ENCODE peak calls at places on chromosomes 6 and 20, in ten cellular contexts. One of them, this sample, is unnamed.

GRCh38 chr6:133184798-133185380 is 56.3 kb upstream of the EYA4 start:
- DNase-seq in MM.1S: peak
- DNase-seq in small intestine: no peak
- DNase-seq in effector memory CD4-positive, alpha-beta T cell: no peak
- DNase-seq in heart right ventricle: no peak
- DNase-seq in mammary epithelial cell: no peak
- DNase-seq in PC-9: no peak
- DNase-seq in mesendoderm: no peak
- DNase-seq in heart left ventricle: no peak
- DNase-seq in mesenchymal stem cell: peak
- DNase-seq in this sample: no peak

GRCh38 chr20:1185781-1186334 is 1.1 kb upstream of the TMEM74B start:
- DNase-seq in mesendoderm: peak
- DNase-seq in mammary epithelial cell: peak
- DNase-seq in mesenchymal stem cell: peak
- DNase-seq in heart right ventricle: peak
- DNase-seq in effector memory CD4-positive, alpha-beta T cell: no peak
- DNase-seq in MM.1S: peak
- DNase-seq in PC-9: no peak
- DNase-seq in heart left ventricle: peak
- DNase-seq in small intestine: peak
- DNase-seq in this sample: peak

GRCh38 chr6:48553449-48553848 is 442.5 kb upstream of the PTCHD4 start:
- DNase-seq in MM.1S: no peak
- DNase-seq in heart right ventricle: no peak
- DNase-seq in effector memory CD4-positive, alpha-beta T cell: no peak
- DNase-seq in PC-9: no peak
- DNase-seq in small intestine: no peak
- DNase-seq in mesenchymal stem cell: no peak
- DNase-seq in heart left ventricle: no peak
- DNase-seq in mesendoderm: no peak
- DNase-seq in mammary epithelial cell: no peak
- DNase-seq in this sample: no peak

GRCh38 chr6:99933129-99933528 is 60.9 kb downstream of the MCHR2 start:
- DNase-seq in heart right ventricle: no peak
- DNase-seq in MM.1S: no peak
- DNase-seq in mesenchymal stem cell: peak
- DNase-seq in small intestine: no peak
- DNase-seq in heart left ventricle: no peak
- DNase-seq in mesendoderm: no peak
- DNase-seq in effector memory CD4-positive, alpha-beta T cell: no peak
- DNase-seq in mammary epithelial cell: peak
- DNase-seq in PC-9: no peak
- DNase-seq in this sample: no peak

GRCh38 chr20:62427172-62428007 is at the start of gene RBBP8NL:
- DNase-seq in heart left ventricle: no peak
- DNase-seq in mammary epithelial cell: peak
- DNase-seq in mesendoderm: peak
- DNase-seq in effector memory CD4-positive, alpha-beta T cell: no peak
- DNase-seq in mesenchymal stem cell: no peak
- DNase-seq in PC-9: peak
- DNase-seq in heart right ventricle: no peak
- DNase-seq in MM.1S: no peak
- DNase-seq in small intestine: peak
- DNase-seq in this sample: no peak

GRCh38 chr6:7761047-7761446 is 35.1 kb downstream of the BMP6 start:
- DNase-seq in mesenchymal stem cell: peak
- DNase-seq in mesendoderm: no peak
- DNase-seq in PC-9: peak
- DNase-seq in heart right ventricle: no peak
- DNase-seq in effector memory CD4-positive, alpha-beta T cell: no peak
- DNase-seq in MM.1S: no peak
- DNase-seq in small intestine: no peak
- DNase-seq in heart left ventricle: no peak
- DNase-seq in mammary epithelial cell: peak
- DNase-seq in this sample: no peak

GRCh38 chr20:44522841-44523240 is 971 bp upstream of the SERINC3 start:
- DNase-seq in heart right ventricle: no peak
- DNase-seq in PC-9: no peak
- DNase-seq in MM.1S: no peak
- DNase-seq in mesendoderm: peak
- DNase-seq in effector memory CD4-positive, alpha-beta T cell: no peak
- DNase-seq in heart left ventricle: no peak
- DNase-seq in mesenchymal stem cell: no peak
- DNase-seq in mammary epithelial cell: no peak
- DNase-seq in small intestine: no peak
- DNase-seq in this sample: no peak

GRCh38 chr6:142500265-142500786 is 198.5 kb downstream of the ADGRG6 start:
- DNase-seq in heart right ventricle: no peak
- DNase-seq in heart left ventricle: no peak
- DNase-seq in effector memory CD4-positive, alpha-beta T cell: no peak
- DNase-seq in mammary epithelial cell: no peak
- DNase-seq in small intestine: no peak
- DNase-seq in mesendoderm: no peak
- DNase-seq in mesenchymal stem cell: no peak
- DNase-seq in MM.1S: no peak
- DNase-seq in PC-9: no peak
- DNase-seq in this sample: no peak

GRCh38 chr6:1388081-1388926 is 1.1 kb upstream of the FOXF2 start:
- DNase-seq in mesenchymal stem cell: no peak
- DNase-seq in small intestine: no peak
- DNase-seq in heart right ventricle: no peak
- DNase-seq in MM.1S: no peak
- DNase-seq in PC-9: no peak
- DNase-seq in heart left ventricle: no peak
- DNase-seq in effector memory CD4-positive, alpha-beta T cell: no peak
- DNase-seq in mesendoderm: no peak
- DNase-seq in mammary epithelial cell: no peak
- DNase-seq in this sample: no peak

GRCh38 chr20:12040261-12040660 is 122.6 kb downstream of the BTBD3 start:
- DNase-seq in mammary epithelial cell: no peak
- DNase-seq in MM.1S: no peak
- DNase-seq in small intestine: no peak
- DNase-seq in mesenchymal stem cell: no peak
- DNase-seq in heart left ventricle: no peak
- DNase-seq in effector memory CD4-positive, alpha-beta T cell: no peak
- DNase-seq in PC-9: no peak
- DNase-seq in heart right ventricle: no peak
- DNase-seq in mesendoderm: no peak
- DNase-seq in this sample: no peak

GRCh38 chr6:87756858-87757257 is 54.8 kb upstream of the AKIRIN2 start:
- DNase-seq in heart left ventricle: no peak
- DNase-seq in PC-9: peak
- DNase-seq in heart right ventricle: no peak
- DNase-seq in mesendoderm: peak
- DNase-seq in mesenchymal stem cell: peak
- DNase-seq in MM.1S: peak
- DNase-seq in effector memory CD4-positive, alpha-beta T cell: no peak
- DNase-seq in small intestine: peak
- DNase-seq in mammary epithelial cell: peak
- DNase-seq in this sample: no peak

GRCh38 chr20:17226410-17227198 is at the start of gene PCSK2:
- DNase-seq in effector memory CD4-positive, alpha-beta T cell: no peak
- DNase-seq in mammary epithelial cell: peak
- DNase-seq in mesendoderm: peak
- DNase-seq in mesenchymal stem cell: peak
- DNase-seq in heart right ventricle: peak
- DNase-seq in small intestine: peak
- DNase-seq in heart left ventricle: peak
- DNase-seq in PC-9: no peak
- DNase-seq in MM.1S: no peak
- DNase-seq in this sample: peak

GRCh38 chr6:56637640-56638039 is 5.0 kb downstream of the DST start:
- DNase-seq in heart right ventricle: no peak
- DNase-seq in effector memory CD4-positive, alpha-beta T cell: no peak
- DNase-seq in heart left ventricle: no peak
- DNase-seq in MM.1S: peak
- DNase-seq in mesendoderm: peak
- DNase-seq in mesenchymal stem cell: peak
- DNase-seq in small intestine: peak
- DNase-seq in mammary epithelial cell: peak
- DNase-seq in PC-9: peak
- DNase-seq in this sample: no peak

GRCh38 chr6:154690857-154691256 is 42.4 kb upstream of the SCAF8 start:
- DNase-seq in effector memory CD4-positive, alpha-beta T cell: no peak
- DNase-seq in small intestine: peak
- DNase-seq in mesenchymal stem cell: no peak
- DNase-seq in mesendoderm: no peak
- DNase-seq in MM.1S: no peak
- DNase-seq in mammary epithelial cell: no peak
- DNase-seq in heart left ventricle: no peak
- DNase-seq in heart right ventricle: no peak
- DNase-seq in PC-9: no peak
- DNase-seq in this sample: no peak

GRCh38 chr20:5845686-5846651 is 95.8 kb downstream of the SHLD1 start:
- DNase-seq in mesenchymal stem cell: peak
- DNase-seq in mammary epithelial cell: no peak
- DNase-seq in MM.1S: peak
- DNase-seq in effector memory CD4-positive, alpha-beta T cell: peak
- DNase-seq in PC-9: no peak
- DNase-seq in heart right ventricle: no peak
- DNase-seq in small intestine: peak
- DNase-seq in heart left ventricle: no peak
- DNase-seq in mesendoderm: peak
- DNase-seq in this sample: no peak

DNA sequence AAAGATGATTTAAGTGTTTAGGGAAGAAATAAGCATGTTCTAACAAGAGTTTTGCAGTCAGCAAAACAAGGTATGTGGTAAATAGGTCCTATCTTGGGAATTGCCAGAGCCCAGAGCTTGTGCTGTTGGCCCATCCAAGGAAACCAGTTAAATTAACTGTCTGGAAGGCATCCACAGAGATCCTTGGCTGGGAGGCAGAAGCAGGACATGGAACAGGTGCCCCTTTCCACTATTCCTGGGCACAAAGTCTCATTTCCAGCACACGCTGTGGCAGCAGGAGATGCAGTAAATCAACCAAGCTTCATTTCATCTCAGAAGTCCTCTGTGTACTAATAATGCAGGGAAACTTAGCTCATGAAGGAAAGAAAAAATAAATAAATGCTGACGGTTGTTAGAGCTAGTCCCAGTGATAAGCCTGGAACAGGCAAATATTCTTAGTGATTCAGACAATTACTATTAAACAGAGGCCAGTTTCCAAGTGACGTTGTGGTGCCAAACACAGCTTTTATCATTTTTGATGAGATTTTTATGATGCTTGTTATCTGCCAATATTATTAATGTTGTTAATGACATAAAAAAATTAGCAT is 39.8 kb upstream of the SNAP25 start:
- DNase-seq in mesenchymal stem cell: no peak
- DNase-seq in heart right ventricle: no peak
- DNase-seq in effector memory CD4-positive, alpha-beta T cell: no peak
- DNase-seq in MM.1S: no peak
- DNase-seq in small intestine: peak
- DNase-seq in mammary epithelial cell: no peak
- DNase-seq in mesendoderm: no peak
- DNase-seq in PC-9: no peak
- DNase-seq in heart left ventricle: no peak
- DNase-seq in this sample: no peak
- H3K27ac ChIP-seq in mesenchymal stem cell: no peak
- H3K27ac ChIP-seq in heart right ventricle: no peak
- H3K27ac ChIP-seq in effector memory CD4-positive, alpha-beta T cell: no peak
- H3K27ac ChIP-seq in MM.1S: no peak
- H3K27ac ChIP-seq in small intestine: no peak
- H3K27ac ChIP-seq in mammary epithelial cell: no peak
- H3K27ac ChIP-seq in mesendoderm: no peak
- H3K27ac ChIP-seq in PC-9: no peak
- H3K27ac ChIP-seq in heart left ventricle: no peak
- H3K27ac ChIP-seq in this sample: no peak

GRCh38 chr6:30881987-30882763 is 2.1 kb upstream of the DDR1 start:
- DNase-seq in mesenchymal stem cell: peak
- DNase-seq in small intestine: no peak
- DNase-seq in heart left ventricle: no peak
- DNase-seq in mesendoderm: peak
- DNase-seq in heart right ventricle: peak
- DNase-seq in effector memory CD4-positive, alpha-beta T cell: no peak
- DNase-seq in PC-9: no peak
- DNase-seq in MM.1S: no peak
- DNase-seq in mammary epithelial cell: peak
- DNase-seq in this sample: no peak
- H3K4me3 ChIP-seq in mesenchymal stem cell: no peak
- H3K4me3 ChIP-seq in small intestine: no peak
- H3K4me3 ChIP-seq in heart left ventricle: no peak
- H3K4me3 ChIP-seq in mesendoderm: no peak
- H3K4me3 ChIP-seq in heart right ventricle: no peak
- H3K4me3 ChIP-seq in effector memory CD4-positive, alpha-beta T cell: no peak
- H3K4me3 ChIP-seq in PC-9: peak
- H3K4me3 ChIP-seq in MM.1S: no peak
- H3K4me3 ChIP-seq in mammary epithelial cell: peak
- H3K4me3 ChIP-seq in this sample: no peak

DNA sequence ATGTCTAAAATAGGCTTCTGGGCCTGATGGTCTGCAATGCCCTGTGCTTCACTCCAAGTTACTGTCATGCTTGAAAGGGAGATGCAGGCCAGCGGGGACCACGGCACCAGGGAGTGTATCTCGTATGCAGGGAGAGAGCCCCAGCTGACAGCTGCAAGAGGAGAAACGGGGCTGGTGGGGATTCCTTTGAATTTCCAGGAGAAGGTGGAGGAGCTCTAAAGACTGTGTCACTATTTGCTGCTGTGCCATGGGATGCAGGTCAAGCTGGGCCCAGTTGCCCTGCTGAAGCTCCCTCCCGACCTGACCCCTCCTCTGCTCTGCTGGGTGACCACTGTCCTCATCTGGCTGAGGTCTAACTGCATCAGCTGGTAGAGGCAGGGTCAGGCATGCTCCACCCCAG is 989 bp downstream of the CST1 start:
- DNase-seq in MM.1S: no peak
- DNase-seq in small intestine: no peak
- DNase-seq in mesendoderm: no peak
- DNase-seq in heart left ventricle: no peak
- DNase-seq in effector memory CD4-positive, alpha-beta T cell: no peak
- DNase-seq in heart right ventricle: no peak
- DNase-seq in mesenchymal stem cell: no peak
- DNase-seq in PC-9: no peak
- DNase-seq in mammary epithelial cell: no peak
- DNase-seq in this sample: no peak
- H3K27ac ChIP-seq in MM.1S: no peak
- H3K27ac ChIP-seq in small intestine: no peak
- H3K27ac ChIP-seq in mesendoderm: no peak
- H3K27ac ChIP-seq in heart left ventricle: no peak
- H3K27ac ChIP-seq in effector memory CD4-positive, alpha-beta T cell: no peak
- H3K27ac ChIP-seq in heart right ventricle: no peak
- H3K27ac ChIP-seq in mesenchymal stem cell: no peak
- H3K27ac ChIP-seq in PC-9: no peak
- H3K27ac ChIP-seq in mammary epithelial cell: no peak
- H3K27ac ChIP-seq in this sample: no peak

DNA sequence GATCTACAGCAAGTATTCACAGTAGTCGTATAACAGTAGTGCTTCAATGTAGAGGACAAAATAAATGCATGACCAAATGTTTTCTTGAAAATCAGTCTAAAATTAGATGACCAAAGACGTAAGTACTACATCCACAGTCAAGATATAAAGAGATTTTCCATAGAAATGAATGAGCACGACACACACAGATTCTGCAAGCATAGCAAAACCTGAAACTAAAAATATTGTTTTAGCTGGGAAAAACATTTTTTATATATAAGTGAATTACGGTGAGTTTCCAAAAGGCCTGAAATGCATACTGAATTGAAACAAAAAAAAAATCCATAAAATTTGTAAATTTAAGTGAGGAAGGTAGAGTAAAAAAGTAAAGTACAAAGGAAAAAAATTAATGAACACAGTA is 167.8 kb upstream of the RUNX2 start:
- DNase-seq in MM.1S: no peak
- DNase-seq in small intestine: no peak
- DNase-seq in mammary epithelial cell: no peak
- DNase-seq in heart right ventricle: no peak
- DNase-seq in mesendoderm: no peak
- DNase-seq in heart left ventricle: no peak
- DNase-seq in effector memory CD4-positive, alpha-beta T cell: no peak
- DNase-seq in PC-9: no peak
- DNase-seq in mesenchymal stem cell: no peak
- DNase-seq in this sample: no peak
- H3K4me3 ChIP-seq in MM.1S: no peak
- H3K4me3 ChIP-seq in small intestine: no peak
- H3K4me3 ChIP-seq in mammary epithelial cell: no peak
- H3K4me3 ChIP-seq in heart right ventricle: no peak
- H3K4me3 ChIP-seq in mesendoderm: no peak
- H3K4me3 ChIP-seq in heart left ventricle: no peak
- H3K4me3 ChIP-seq in effector memory CD4-positive, alpha-beta T cell: no peak
- H3K4me3 ChIP-seq in PC-9: no peak
- H3K4me3 ChIP-seq in mesenchymal stem cell: no peak
- H3K4me3 ChIP-seq in this sample: no peak

This sample was measured in right lobe of liver.